ENCODE peak calls at places on chromosome 4, in seven cellular contexts. S is HepG2; K is breast epithelium; Z is CD4-positive, CD25-positive, alpha-beta regulatory T cell; Y is spleen; N is lung; B is fibroblast of lung. U is an unnamed sample.
A peak's percentile ranks its signal among the peaks of the same experiment; 100 is the strongest.

GRCh38 chr4:73701116-73701515 is 39.3 kb upstream of the CXCL8 start:
- DNase-seq in Z (no peak), N (no peak), S (no peak), Y (no peak), K (no peak), B (peak; percentile 60), U (no peak)

GRCh38 chr4:127623755-127624087 is 9.0 kb upstream of the INTU start:
- DNase-seq in Z (no peak), B (peak; percentile 48), Y (no peak), S (no peak), K (no peak), N (no peak), U (peak; percentile 11)

GRCh38 chr4:76563804-76564468 is 128.9 kb downstream of the SHROOM3 start:
- DNase-seq in K (no peak), Y (no peak), S (no peak), Z (no peak), N (no peak), B (no peak), U (no peak)

GRCh38 chr4:131427000-131427399 is 1722.1 kb upstream of the PCDH10 start:
- DNase-seq in N (no peak), S (no peak), Y (no peak), K (no peak), B (no peak), Z (no peak), U (no peak)

GRCh38 chr4:85147481-85148076 is 181.1 kb upstream of the WDFY3 start:
- DNase-seq in S (peak; percentile 50), K (no peak), B (peak; percentile 79), Z (no peak), Y (peak; percentile 71), N (no peak), U (no peak)

GRCh38 chr4:175412161-175412560 is 399.9 kb downstream of the GPM6A start:
- DNase-seq in B (no peak), N (no peak), S (no peak), Y (no peak), Z (no peak), K (no peak), U (no peak)

GRCh38 chr4:43008793-43009192 is 116.3 kb downstream of the GRXCR1 start:
- DNase-seq in N (no peak), Z (no peak), Y (no peak), K (no peak), B (no peak), S (no peak), U (no peak)

GRCh38 chr4:77146426-77147399 is 10.3 kb upstream of the CCNG2 start:
- DNase-seq in Y (no peak), B (no peak), N (no peak), K (no peak), Z (no peak), S (no peak), U (no peak)

GRCh38 chr4:120921456-120922389 is 803 bp downstream of the PRDM5 start:
- DNase-seq in B (peak; percentile 71), Z (no peak), S (no peak), K (peak; percentile 53), Y (peak; percentile 86), N (peak; percentile 76), U (peak; percentile 57)

GRCh38 chr4:147831452-147832192 is 99.7 kb downstream of the ARHGAP10 start:
- DNase-seq in N (peak; percentile 40), B (peak; percentile 78), Z (no peak), K (no peak), Y (no peak), S (no peak), U (no peak)

GRCh38 chr4:174012135-174012923 is 271.1 kb downstream of the FBXO8 start:
- DNase-seq in S (no peak), K (no peak), B (no peak), N (no peak), Z (no peak), Y (no peak), U (no peak)

GRCh38 chr4:41744572-41745291 is 3.8 kb downstream of the PHOX2B start:
- DNase-seq in Z (no peak), B (no peak), K (no peak), Y (no peak), S (no peak), N (no peak), U (no peak)

GRCh38 chr4:156829194-156829593 is 142.4 kb downstream of the PDGFC start:
- DNase-seq in S (no peak), B (peak; percentile 86), N (no peak), Y (no peak), Z (no peak), K (no peak), U (no peak)

GRCh38 chr4:5874811-5875465 is 17.9 kb downstream of the CRMP1 start:
- DNase-seq in K (no peak), Y (no peak), N (no peak), S (no peak), B (peak; percentile 22), Z (no peak), U (no peak)

GRCh38 chr4:122017296-122017695 is 65.4 kb upstream of the TRPC3 start:
- DNase-seq in S (no peak), N (no peak), Y (no peak), K (no peak), Z (no peak), B (no peak), U (no peak)

GRCh38 chr4:41796545-41797210 is 48.2 kb upstream of the PHOX2B start:
- DNase-seq in Y (no peak), B (no peak), Z (no peak), N (no peak), S (no peak), K (no peak), U (no peak)

GRCh38 chr4:164880489-164881262 is 3.7 kb downstream of the APELA start:
- DNase-seq in K (no peak), S (no peak), Z (no peak), Y (no peak), B (no peak), N (no peak), U (no peak)

GRCh38 chr4:141207971-141208370 is 12.7 kb upstream of the ZNF330 start:
- DNase-seq in B (no peak), S (no peak), K (no peak), Y (no peak), N (no peak), Z (no peak), U (no peak)

GRCh38 chr4:62028758-62029157 is 828.6 kb downstream of the ADGRL3 start:
- DNase-seq in B (no peak), Z (no peak), S (no peak), N (no peak), Y (no peak), K (no peak), U (no peak)

GRCh38 chr4:118957683-118958082 is 69.0 kb downstream of the SYNPO2 start:
- DNase-seq in B (no peak), Z (no peak), K (no peak), S (no peak), N (no peak), Y (no peak), U (no peak)

GRCh38 chr4:125464146-125464545 is 149.4 kb downstream of the FAT4 start:
- DNase-seq in S (no peak), K (no peak), N (no peak), B (no peak), Z (no peak), Y (no peak), U (no peak)

GRCh38 chr4:140046037-140046436 is 107.9 kb downstream of the MAML3 start:
- DNase-seq in S (no peak), Z (no peak), B (peak; percentile 33), K (no peak), N (no peak), Y (no peak), U (no peak)

GRCh38 chr4:185203380-185204237 is at the start of gene CFAP97:
- DNase-seq in K (peak; percentile 79), S (peak; percentile 65), Y (peak; percentile 97), N (peak; percentile 91), B (peak; percentile 92), Z (peak; percentile 82), U (peak; percentile 82)

DNA sequence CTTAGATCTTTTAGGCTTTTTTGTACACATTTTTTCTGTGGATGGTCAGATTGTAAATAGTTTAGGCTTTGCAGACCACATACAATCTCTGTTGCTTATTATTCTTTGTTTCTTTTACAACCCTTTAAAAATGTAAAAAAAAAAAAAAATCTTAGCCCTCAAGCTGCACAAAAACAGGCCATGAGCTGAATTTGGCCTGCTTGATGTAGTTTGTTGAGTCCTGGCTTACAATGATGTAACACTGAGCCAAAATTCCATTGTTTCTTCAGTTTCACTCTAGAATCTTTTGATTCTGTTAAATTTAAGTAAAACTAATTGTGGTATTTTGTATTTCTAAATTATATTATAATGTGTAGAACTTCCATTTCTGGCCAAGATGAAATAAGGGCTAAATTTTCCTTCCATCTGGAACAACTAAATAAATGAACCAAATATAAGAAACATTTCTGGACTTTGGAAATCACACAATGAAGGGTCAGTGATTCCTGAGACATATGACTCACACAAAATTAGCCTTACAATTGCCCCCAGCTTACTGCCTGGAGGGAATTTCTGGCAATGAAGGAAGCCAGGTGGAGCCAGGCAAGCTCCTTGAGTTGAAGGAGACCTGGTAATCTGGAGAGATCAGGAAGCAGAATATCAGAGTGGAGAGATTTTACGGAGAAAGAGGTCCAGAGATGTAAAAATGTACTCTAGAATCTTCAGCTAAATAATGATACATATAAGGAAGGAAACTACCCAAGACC is 29.8 kb downstream of the IQCM start:
- DNase-seq in K (no peak), Z (no peak), S (no peak), B (peak; percentile 36), Y (no peak), N (no peak), U (no peak)
- H3K27ac ChIP-seq in K (no peak overlapping the region), Z (no peak overlapping the region), S (no peak overlapping the region), B (no peak overlapping the region), Y (no peak overlapping the region), N (no peak overlapping the region), U (no peak overlapping the region)

GRCh38 chr4:26838055-26838842 is 22.4 kb upstream of the STIM2 start:
- DNase-seq in Z (no peak), B (no peak), K (no peak), S (no peak), Y (no peak), N (no peak), U (no peak)
- H3K27ac ChIP-seq in Z (no peak overlapping the region), B (no peak overlapping the region), K (no peak overlapping the region), S (no peak overlapping the region), Y (no peak overlapping the region), N (no peak overlapping the region), U (no peak overlapping the region)

GRCh38 chr4:38857354-38858096 is 908 bp upstream of the TLR6 start:
- DNase-seq in Y (no peak), Z (no peak), S (no peak), N (peak; percentile 52), B (peak; percentile 87), K (no peak), U (no peak)

GRCh38 chr4:38856046-38856445 is 571 bp downstream of the TLR6 start:
- DNase-seq in Y (no peak), N (no peak), S (no peak), Z (no peak), K (no peak), B (no peak), U (no peak)

GRCh38 chr4:38856524-38857337 is at the start of gene TLR6:
- DNase-seq in S (peak; percentile 57), B (peak; percentile 66), Z (peak; percentile 43), N (peak; percentile 38), K (no peak), Y (no peak), U (no peak)

GRCh38 chr4:38859501-38859900 is 2.9 kb upstream of the TLR6 start:
- DNase-seq in N (no peak), S (no peak), Z (no peak), K (no peak), Y (no peak), B (no peak), U (no peak)

GRCh38 chr4:38858097-38858420 is 1.4 kb upstream of the TLR6 start:
- DNase-seq in B (no peak), K (no peak), S (no peak), N (no peak), Y (no peak), Z (no peak), U (no peak)
- H3K27ac ChIP-seq in B (peak overlapping the region; percentile 66), K (peak overlapping the region; percentile 83), S (no peak overlapping the region), N (peak overlapping the region; percentile 92), Y (peak overlapping the region; percentile 78), Z (no peak overlapping the region), U (peak overlapping the region; percentile 63)

GRCh38 chr4:8130346-8131066 is 28.1 kb downstream of the ABLIM2 start:
- DNase-seq in Z (no peak), S (no peak), N (no peak), Y (no peak), B (no peak), K (no peak), U (no peak)
- H3K27ac ChIP-seq in Z (no peak overlapping the region), S (no peak overlapping the region), N (no peak overlapping the region), Y (peak overlapping the region; percentile 47), B (no peak overlapping the region), K (no peak overlapping the region), U (peak overlapping the region; percentile 27)

U was measured in caudate nucleus.